ENCODE peak calls at places on chromosomes 13 and 19, in four cellular contexts. One of them, this sample, is unnamed.

GRCh38 chr19:23393121-23393520 is 2.1 kb downstream of the ZNF91 start:
- DNase-seq in Peyer's patch: no peak
- DNase-seq in thoracic aorta: no peak
- DNase-seq in left ventricle myocardium inferior: no peak
- DNase-seq in this sample: no peak

GRCh38 chr19:49676136-49676689 is 858 bp upstream of the PRMT1 start:
- DNase-seq in Peyer's patch: peak
- DNase-seq in thoracic aorta: no peak
- DNase-seq in left ventricle myocardium inferior: peak
- DNase-seq in this sample: peak

GRCh38 chr13:74771964-74772363 is 637.8 kb upstream of the KLF12 start:
- DNase-seq in Peyer's patch: no peak
- DNase-seq in thoracic aorta: no peak
- DNase-seq in left ventricle myocardium inferior: no peak
- DNase-seq in this sample: no peak

GRCh38 chr19:41851456-41851855 is 6.6 kb downstream of the DMRTC2 start:
- DNase-seq in Peyer's patch: no peak
- DNase-seq in thoracic aorta: no peak
- DNase-seq in left ventricle myocardium inferior: no peak
- DNase-seq in this sample: no peak

GRCh38 chr13:29509999-29510586 is 85.4 kb downstream of the SLC7A1 start:
- DNase-seq in Peyer's patch: no peak
- DNase-seq in thoracic aorta: no peak
- DNase-seq in left ventricle myocardium inferior: no peak
- DNase-seq in this sample: no peak

GRCh38 chr19:3570619-3571018 is 2.1 kb upstream of the HMG20B start:
- DNase-seq in Peyer's patch: no peak
- DNase-seq in thoracic aorta: no peak
- DNase-seq in left ventricle myocardium inferior: no peak
- DNase-seq in this sample: no peak

GRCh38 chr13:29484236-29484635 is 111.3 kb downstream of the SLC7A1 start:
- DNase-seq in Peyer's patch: no peak
- DNase-seq in thoracic aorta: no peak
- DNase-seq in left ventricle myocardium inferior: no peak
- DNase-seq in this sample: no peak

GRCh38 chr19:36488816-36489138 is 584 bp downstream of the ZNF566 start:
- DNase-seq in Peyer's patch: peak
- DNase-seq in thoracic aorta: no peak
- DNase-seq in left ventricle myocardium inferior: no peak
- DNase-seq in this sample: no peak

GRCh38 chr13:77013853-77014542 is 13.0 kb downstream of the FBXL3 start:
- DNase-seq in Peyer's patch: no peak
- DNase-seq in thoracic aorta: no peak
- DNase-seq in left ventricle myocardium inferior: no peak
- DNase-seq in this sample: no peak

GRCh38 chr19:30719189-30719990 is 347.2 kb downstream of the ZNF536 start:
- DNase-seq in Peyer's patch: peak
- DNase-seq in thoracic aorta: no peak
- DNase-seq in left ventricle myocardium inferior: peak
- DNase-seq in this sample: peak

GRCh38 chr13:107721436-107721835 is 493.9 kb downstream of the LIG4 start:
- DNase-seq in Peyer's patch: no peak
- DNase-seq in thoracic aorta: no peak
- DNase-seq in left ventricle myocardium inferior: no peak
- DNase-seq in this sample: no peak

GRCh38 chr19:1847684-1848398 is 442 bp downstream of the REXO1 start:
- DNase-seq in Peyer's patch: no peak
- DNase-seq in thoracic aorta: no peak
- DNase-seq in left ventricle myocardium inferior: no peak
- DNase-seq in this sample: peak

GRCh38 chr13:78382946-78383542 is 220.3 kb downstream of the POU4F1 start:
- DNase-seq in Peyer's patch: no peak
- DNase-seq in thoracic aorta: no peak
- DNase-seq in left ventricle myocardium inferior: peak
- DNase-seq in this sample: no peak

GRCh38 chr13:26486550-26486949 is 70.9 kb upstream of the WASF3 start:
- DNase-seq in Peyer's patch: peak
- DNase-seq in thoracic aorta: no peak
- DNase-seq in left ventricle myocardium inferior: peak
- DNase-seq in this sample: no peak

GRCh38 chr13:34201050-34201913 is 383.3 kb downstream of the RFC3 start:
- DNase-seq in Peyer's patch: no peak
- DNase-seq in thoracic aorta: no peak
- DNase-seq in left ventricle myocardium inferior: no peak
- DNase-seq in this sample: no peak

GRCh38 chr13:35860661-35861060 is 270.5 kb downstream of the DCLK1 start:
- DNase-seq in Peyer's patch: no peak
- DNase-seq in thoracic aorta: no peak
- DNase-seq in left ventricle myocardium inferior: no peak
- DNase-seq in this sample: no peak

GRCh38 chr19:678791-679388 is 2.7 kb downstream of the FSTL3 start:
- DNase-seq in Peyer's patch: no peak
- DNase-seq in thoracic aorta: no peak
- DNase-seq in left ventricle myocardium inferior: no peak
- DNase-seq in this sample: no peak

GRCh38 chr13:101751488-101751887 is 299.0 kb downstream of the ITGBL1 start:
- DNase-seq in Peyer's patch: no peak
- DNase-seq in thoracic aorta: no peak
- DNase-seq in left ventricle myocardium inferior: no peak
- DNase-seq in this sample: no peak

GRCh38 chr19:33796164-33797100 is at the start of gene KCTD15:
- DNase-seq in Peyer's patch: no peak
- DNase-seq in thoracic aorta: no peak
- DNase-seq in left ventricle myocardium inferior: peak
- DNase-seq in this sample: peak

GRCh38 chr19:36916991-36917390 is 859 bp downstream of the ZNF568 start:
- DNase-seq in Peyer's patch: no peak
- DNase-seq in thoracic aorta: no peak
- DNase-seq in left ventricle myocardium inferior: no peak
- DNase-seq in this sample: no peak

GRCh38 chr13:52118595-52118994 is 10.3 kb downstream of the NEK5 start:
- DNase-seq in Peyer's patch: no peak
- DNase-seq in thoracic aorta: no peak
- DNase-seq in left ventricle myocardium inferior: no peak
- DNase-seq in this sample: no peak

GRCh38 chr19:42250249-42250665 is 4.7 kb downstream of the ERF start:
- DNase-seq in Peyer's patch: no peak
- DNase-seq in thoracic aorta: no peak
- DNase-seq in left ventricle myocardium inferior: no peak
- DNase-seq in this sample: no peak

GRCh38 chr13:64413529-64413928 is 2816.6 kb downstream of the PCDH9 start:
- DNase-seq in Peyer's patch: no peak
- DNase-seq in thoracic aorta: no peak
- DNase-seq in left ventricle myocardium inferior: no peak
- DNase-seq in this sample: no peak

GRCh38 chr13:25329706-25330105 is 28.3 kb downstream of the NUP58 start:
- DNase-seq in Peyer's patch: no peak
- DNase-seq in thoracic aorta: no peak
- DNase-seq in left ventricle myocardium inferior: no peak
- DNase-seq in this sample: no peak

GRCh38 chr19:6216996-6217751 is 62.6 kb downstream of the MLLT1 start:
- DNase-seq in Peyer's patch: no peak
- DNase-seq in thoracic aorta: no peak
- DNase-seq in left ventricle myocardium inferior: no peak
- DNase-seq in this sample: no peak

GRCh38 chr13:25608181-25608580 is 236.4 kb downstream of the ATP8A2 start:
- DNase-seq in Peyer's patch: no peak
- DNase-seq in thoracic aorta: no peak
- DNase-seq in left ventricle myocardium inferior: no peak
- DNase-seq in this sample: no peak

GRCh38 chr19:37763488-37763887 is 15.9 kb downstream of the ZNF573 start:
- DNase-seq in Peyer's patch: no peak
- DNase-seq in thoracic aorta: no peak
- DNase-seq in left ventricle myocardium inferior: no peak
- DNase-seq in this sample: no peak

GRCh38 chr13:49214917-49215376 is 5.2 kb upstream of the MLNR start:
- DNase-seq in Peyer's patch: peak
- DNase-seq in thoracic aorta: no peak
- DNase-seq in left ventricle myocardium inferior: no peak
- DNase-seq in this sample: peak

GRCh38 chr13:35225582-35225981 is 250.9 kb downstream of the MAB21L1 start:
- DNase-seq in Peyer's patch: no peak
- DNase-seq in thoracic aorta: no peak
- DNase-seq in left ventricle myocardium inferior: no peak
- DNase-seq in this sample: no peak

GRCh38 chr13:59750860-59751259 is 412.9 kb downstream of the DIAPH3 start:
- DNase-seq in Peyer's patch: no peak
- DNase-seq in thoracic aorta: no peak
- DNase-seq in left ventricle myocardium inferior: no peak
- DNase-seq in this sample: no peak

GRCh38 chr13:29594710-29595379 is 643 bp downstream of the SLC7A1 start:
- DNase-seq in Peyer's patch: peak
- DNase-seq in thoracic aorta: peak
- DNase-seq in left ventricle myocardium inferior: peak
- DNase-seq in this sample: peak

GRCh38 chr19:53865523-53865917 is 2.2 kb upstream of the MYADM start:
- DNase-seq in Peyer's patch: no peak
- DNase-seq in thoracic aorta: no peak
- DNase-seq in left ventricle myocardium inferior: no peak
- DNase-seq in this sample: no peak

GRCh38 chr19:1093330-1093729 is 1.8 kb downstream of the POLR2E start:
- DNase-seq in Peyer's patch: no peak
- DNase-seq in thoracic aorta: no peak
- DNase-seq in left ventricle myocardium inferior: no peak
- DNase-seq in this sample: no peak

GRCh38 chr13:50686547-50686946 is 156.9 kb downstream of the DLEU7 start:
- DNase-seq in Peyer's patch: no peak
- DNase-seq in thoracic aorta: no peak
- DNase-seq in left ventricle myocardium inferior: no peak
- DNase-seq in this sample: no peak

GRCh38 chr13:36763322-36763721 is 55.7 kb upstream of the RFXAP start:
- DNase-seq in Peyer's patch: no peak
- DNase-seq in thoracic aorta: no peak
- DNase-seq in left ventricle myocardium inferior: no peak
- DNase-seq in this sample: no peak

DNA sequence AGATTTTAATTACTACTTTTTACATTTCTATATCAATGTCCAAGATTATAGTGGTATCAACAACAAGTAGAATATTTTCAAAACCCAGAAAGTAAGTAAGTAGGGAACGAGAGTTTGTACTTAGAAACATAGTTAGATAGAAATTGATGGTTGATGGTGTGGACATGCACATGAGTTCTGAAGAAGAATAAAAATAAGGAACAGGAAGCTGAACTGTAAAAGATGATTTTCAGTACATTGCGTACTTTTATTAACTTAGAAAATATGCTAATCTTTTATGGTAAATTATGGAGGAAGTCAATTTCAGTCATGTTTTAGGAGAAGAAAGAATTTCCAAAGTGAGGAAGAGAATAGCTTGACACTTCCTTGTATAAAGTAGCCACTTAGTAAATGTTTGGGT is 12.3 kb upstream of the GPR18 start:
- DNase-seq in Peyer's patch: no peak
- DNase-seq in thoracic aorta: no peak
- DNase-seq in left ventricle myocardium inferior: no peak
- DNase-seq in this sample: no peak
- H3K27ac ChIP-seq in Peyer's patch: peak
- H3K27ac ChIP-seq in thoracic aorta: no peak
- H3K27ac ChIP-seq in left ventricle myocardium inferior: no peak
- H3K27ac ChIP-seq in this sample: no peak

DNA sequence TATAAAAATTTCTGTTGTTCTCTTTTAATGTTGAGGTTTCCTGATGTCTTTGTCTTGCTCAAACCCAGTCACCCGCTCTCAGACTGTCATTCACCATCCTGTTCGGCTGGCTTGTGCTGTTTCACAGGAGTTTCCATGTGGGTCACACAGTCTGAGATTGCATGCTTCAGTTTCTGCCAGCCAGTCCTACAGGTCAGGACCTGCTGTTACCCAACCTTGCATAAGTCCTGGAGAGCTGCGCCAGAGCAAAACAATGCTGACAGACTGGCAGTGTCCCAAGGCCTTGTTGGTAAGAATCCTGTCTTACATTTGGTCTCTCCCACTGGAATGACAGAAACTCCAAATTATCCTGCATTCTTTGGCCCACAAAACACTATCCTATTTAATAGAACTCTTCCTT is 340.0 kb upstream of the SLITRK5 start:
- DNase-seq in Peyer's patch: no peak
- DNase-seq in thoracic aorta: no peak
- DNase-seq in left ventricle myocardium inferior: no peak
- DNase-seq in this sample: no peak
- H3K27ac ChIP-seq in Peyer's patch: no peak
- H3K27ac ChIP-seq in thoracic aorta: no peak
- H3K27ac ChIP-seq in left ventricle myocardium inferior: no peak
- H3K27ac ChIP-seq in this sample: no peak

GRCh38 chr19:39157275-39157996 is 31.9 kb downstream of the PAK4 start:
- DNase-seq in Peyer's patch: no peak
- DNase-seq in thoracic aorta: no peak
- DNase-seq in left ventricle myocardium inferior: no peak
- DNase-seq in this sample: no peak

GRCh38 chr19:39156230-39156890 is 30.8 kb downstream of the PAK4 start:
- DNase-seq in Peyer's patch: no peak
- DNase-seq in thoracic aorta: no peak
- DNase-seq in left ventricle myocardium inferior: no peak
- DNase-seq in this sample: peak

GRCh38 chr19:39158646-39159260 is 33.2 kb downstream of the PAK4 start:
- DNase-seq in Peyer's patch: no peak
- DNase-seq in thoracic aorta: no peak
- DNase-seq in left ventricle myocardium inferior: no peak
- DNase-seq in this sample: no peak

GRCh38 chr19:39156891-39157230 is 31.3 kb downstream of the PAK4 start:
- DNase-seq in Peyer's patch: no peak
- DNase-seq in thoracic aorta: no peak
- DNase-seq in left ventricle myocardium inferior: no peak
- DNase-seq in this sample: no peak

DNA sequence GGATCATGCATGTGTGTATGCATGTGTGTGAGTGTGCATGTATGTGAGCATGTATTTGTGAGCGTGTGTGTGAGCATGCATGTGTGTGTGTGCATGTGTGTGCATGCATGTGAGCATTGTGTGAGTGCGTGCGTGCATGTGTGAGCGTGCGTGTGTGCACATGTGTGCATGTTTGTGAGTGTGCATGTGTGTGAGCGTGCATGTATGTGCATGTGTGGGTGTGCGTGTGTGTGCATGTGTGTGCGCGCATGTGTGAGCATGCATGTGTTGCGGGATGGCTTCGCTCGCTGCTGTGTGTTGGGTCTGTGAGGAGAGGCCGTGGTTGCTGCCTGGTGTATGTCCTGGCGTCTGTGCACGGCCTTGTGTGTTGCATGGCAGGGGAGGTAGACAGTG is 32.4 kb downstream of the PAK4 start:
- DNase-seq in Peyer's patch: no peak
- DNase-seq in thoracic aorta: no peak
- DNase-seq in left ventricle myocardium inferior: no peak
- DNase-seq in this sample: no peak
- H3K27ac ChIP-seq in Peyer's patch: no peak
- H3K27ac ChIP-seq in thoracic aorta: no peak
- H3K27ac ChIP-seq in left ventricle myocardium inferior: no peak
- H3K27ac ChIP-seq in this sample: no peak

DNA sequence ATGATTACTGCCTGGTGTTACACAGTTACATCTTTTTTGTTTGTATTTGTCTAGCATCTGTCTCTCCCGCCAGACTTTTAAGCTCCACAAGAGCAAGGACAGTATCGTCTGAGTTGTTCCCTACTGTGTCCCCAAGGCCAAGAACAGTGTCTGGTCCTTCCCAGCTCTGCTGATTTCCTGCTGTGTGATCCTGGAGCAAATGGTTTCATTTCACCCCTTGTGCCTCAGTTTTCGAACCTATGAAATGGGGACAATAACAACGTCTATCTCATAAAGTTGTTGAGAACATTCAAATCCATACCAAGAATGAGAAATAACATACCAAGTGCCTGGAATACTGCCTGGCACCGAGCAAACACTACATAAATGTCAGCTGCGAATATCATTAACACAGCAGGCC is 11.5 kb downstream of the XRCC1 start:
- DNase-seq in Peyer's patch: no peak
- DNase-seq in thoracic aorta: no peak
- DNase-seq in left ventricle myocardium inferior: no peak
- DNase-seq in this sample: no peak
- H3K27ac ChIP-seq in Peyer's patch: peak
- H3K27ac ChIP-seq in thoracic aorta: peak
- H3K27ac ChIP-seq in left ventricle myocardium inferior: no peak
- H3K27ac ChIP-seq in this sample: no peak

This sample was measured in colonic mucosa.